ENCODE peak calls at places on chromosomes 16 and 17, in nine cellular contexts. B is posterior cingulate gyrus, D is EH, Y is NCI-H1417 treated with DMSO at 0.1 percent for 48 hours, H is GM12892, T is SW 1271, G is SHP77, L is NCI-H774, A is right atrium auricular region. F is an unnamed sample.

GRCh38 chr16:65342231-65342866 is 220.5 kb upstream of the CDH11 start:
- DNase-seq in G (no peak), T (no peak), L (no peak), B (no peak), D (peak), Y (no peak), A (no peak), H (no peak), F (no peak)

GRCh38 chr16:5058476-5058875 is 7.3 kb downstream of the C16orf89 start:
- DNase-seq in H (no peak), Y (no peak), D (peak), B (no peak), T (no peak), G (no peak), A (no peak), L (no peak), F (no peak)

GRCh38 chr17:74639704-74640142 is 16.2 kb upstream of the CD300E start:
- DNase-seq in T (no peak), Y (no peak), B (no peak), D (no peak), A (no peak), L (no peak), H (no peak), G (no peak), F (no peak)

GRCh38 chr16:2857451-2858244 is at the start of gene PRSS22:
- DNase-seq in T (no peak), Y (no peak), G (no peak), B (no peak), A (no peak), L (no peak), H (no peak), D (no peak), F (no peak)

GRCh38 chr16:2969545-2970521 is 685 bp downstream of the PAQR4 start:
- DNase-seq in G (no peak), D (peak), T (no peak), A (peak), B (peak), H (peak), Y (no peak), L (peak), F (peak)

GRCh38 chr17:78351449-78352006 is 8.3 kb downstream of the SOCS3 start:
- DNase-seq in H (no peak), A (peak), T (no peak), G (no peak), B (peak), D (peak), Y (no peak), L (no peak), F (peak)

GRCh38 chr16:9934723-9935508 is 247.3 kb downstream of the GRIN2A start:
- DNase-seq in Y (no peak), B (no peak), D (no peak), T (no peak), G (no peak), L (no peak), A (no peak), H (no peak), F (no peak)

GRCh38 chr16:2497641-2498040 is 16.1 kb upstream of the ATP6V0C start:
- DNase-seq in G (no peak), Y (no peak), B (no peak), L (no peak), A (no peak), D (no peak), H (no peak), T (no peak), F (no peak)

GRCh38 chr17:54899201-54899600 is 1.5 kb upstream of the TOM1L1 start:
- DNase-seq in A (no peak), Y (no peak), T (no peak), B (no peak), G (no peak), D (no peak), H (no peak), L (no peak), F (no peak)

GRCh38 chr17:33469911-33470310 is 176.8 kb upstream of the ASIC2 start:
- DNase-seq in L (no peak), G (no peak), H (no peak), Y (no peak), D (peak), T (no peak), B (no peak), A (no peak), F (no peak)

GRCh38 chr16:86051376-86052114 is 152.6 kb downstream of the IRF8 start:
- DNase-seq in Y (no peak), L (no peak), A (no peak), H (no peak), T (no peak), B (no peak), G (no peak), D (peak), F (no peak)

GRCh38 chr17:79977711-79978544 is 57.7 kb downstream of the TBC1D16 start:
- DNase-seq in L (no peak), T (no peak), H (no peak), B (no peak), A (no peak), G (no peak), D (no peak), Y (no peak), F (no peak)

F was measured in substantia nigra.